ENCODE peak calls at places on chromosomes 2 and 18, in seven cellular contexts. E, P, D, O, I, V and A are unnamed samples.

GRCh38 chr2:74525717-74526648 is at the start of gene DQX1:
- DNase-seq in E (peak; percentile 54), P (no peak), D (no peak), O (peak; percentile 78), I (no peak), V (no peak), A (no peak)

GRCh38 chr18:76487782-76488181 is 7.3 kb downstream of the ZNF516 start:
- DNase-seq in E (no peak), P (no peak), D (no peak), O (no peak), I (no peak), V (no peak), A (no peak)

GRCh38 chr2:121015971-121016485 is 269.0 kb downstream of the TFCP2L1 start:
- DNase-seq in E (no peak), P (no peak), D (no peak), O (no peak), I (no peak), V (no peak), A (no peak)

GRCh38 chr18:22673182-22673862 is 255.6 kb upstream of the CTAGE1 start:
- DNase-seq in E (no peak), P (no peak), D (no peak), O (no peak), I (no peak), V (no peak), A (no peak)

GRCh38 chr2:187102381-187102780 is 253.4 kb upstream of the ZSWIM2 start:
- DNase-seq in E (no peak), P (no peak), D (no peak), O (no peak), I (no peak), V (no peak), A (no peak)

GRCh38 chr2:85259101-85259590 is 68.6 kb downstream of the TGOLN2 start:
- DNase-seq in E (no peak), P (no peak), D (no peak), O (no peak), I (no peak), V (no peak), A (no peak)

GRCh38 chr2:68357608-68358337 is 7.3 kb upstream of the PLEK start:
- DNase-seq in E (peak; percentile 69), P (no peak), D (peak; percentile 66), O (no peak), I (no peak), V (no peak), A (no peak)

GRCh38 chr2:231781798-231782726 is 980 bp upstream of the PDE6D start:
- DNase-seq in E (no peak), P (no peak), D (no peak), O (no peak), I (peak; percentile 31), V (no peak), A (no peak)

GRCh38 chr2:28224648-28225471 is 167.8 kb upstream of the FOSL2 start:
- DNase-seq in E (peak; percentile 53), P (no peak), D (no peak), O (no peak), I (no peak), V (no peak), A (no peak)

GRCh38 chr2:217731805-217732204 is 271.0 kb downstream of the TNS1 start:
- DNase-seq in E (no peak), P (no peak), D (no peak), O (no peak), I (no peak), V (no peak), A (no peak)